ENCODE peak calls at places on chromosomes 16 and 17, in five cellular contexts. I, E, F, J and S are unnamed samples.

GRCh38 chr17:17355426-17355825 is 52.3 kb downstream of the NT5M start:
- DNase-seq in I (peak; percentile 6), J (peak; percentile 48), E (no peak), F (no peak), S (no peak)

GRCh38 chr17:48445248-48445620 is 15.2 kb upstream of the SKAP1 start:
- DNase-seq in E (no peak), F (no peak), J (no peak), I (no peak), S (no peak)

GRCh38 chr17:19346351-19347255 is 15.9 kb downstream of the B9D1 start:
- DNase-seq in I (no peak), J (no peak), F (no peak), E (peak; percentile 72), S (peak; percentile 85)

GRCh38 chr17:73748521-73748920 is 104.3 kb upstream of the SDK2 start:
- DNase-seq in E (no peak), J (peak; percentile 95), F (no peak), I (no peak), S (no peak)

GRCh38 chr17:57911021-57911420 is 44.2 kb downstream of the CUEDC1 start:
- DNase-seq in J (peak; percentile 46), F (no peak), I (no peak), E (no peak), S (no peak)

GRCh38 chr16:30490210-30490609 is 17.7 kb downstream of the ITGAL start:
- DNase-seq in F (no peak), J (no peak), E (no peak), I (no peak), S (no peak)

GRCh38 chr17:80864751-80865150 is 126.9 kb upstream of the CHMP6 start:
- DNase-seq in F (no peak), I (no peak), E (no peak), J (no peak), S (no peak)

GRCh38 chr16:82830944-82831343 is 204.2 kb downstream of the CDH13 start:
- DNase-seq in F (no peak), I (no peak), J (no peak), E (no peak), S (no peak)

GRCh38 chr16:81719993-81720392 is 59.1 kb upstream of the PLCG2 start:
- DNase-seq in F (no peak), E (no peak), I (no peak), J (no peak), S (no peak)

GRCh38 chr16:73321942-73322341 is 274.0 kb upstream of the ZFHX3 start:
- DNase-seq in E (no peak), J (no peak), F (no peak), I (no peak), S (no peak)

GRCh38 chr16:10870137-10870776 is 6.7 kb upstream of the CIITA start:
- DNase-seq in J (no peak), I (no peak), F (no peak), E (no peak), S (no peak)

GRCh38 chr17:16374129-16374528 is 6.8 kb upstream of the UBB start:
- DNase-seq in E (no peak), J (no peak), F (no peak), I (no peak), S (peak; percentile 85)